ENCODE peak calls at places on chromosome 5, in ten cellular contexts. N is OCI-LY7; X is HL-60; P is GM12865; L is keratinocyte; V is CD4-positive, alpha-beta T cell; H is stomach; M is lower lobe of right lung; K is type B pancreatic cell; U is fibroblast of the aortic adventitia. D is an unnamed sample.

GRCh38 chr5:10690460-10690859 is 70.6 kb downstream of the DAP start:
- DNase-seq in V (no peak), K (no peak), L (no peak), U (no peak), P (no peak), X (no peak), H (no peak), M (no peak), N (no peak), D (no peak)

GRCh38 chr5:99285606-99286005 is 356.8 kb upstream of the CHD1 start:
- DNase-seq in U (no peak), M (no peak), V (no peak), P (no peak), H (peak; percentile 59), X (no peak), L (no peak), K (no peak), N (no peak), D (no peak)

GRCh38 chr5:118076490-118076889 is 911.9 kb downstream of the DTWD2 start:
- DNase-seq in L (no peak), M (no peak), H (no peak), U (no peak), P (no peak), X (no peak), N (no peak), K (no peak), V (no peak), D (no peak)

GRCh38 chr5:103414598-103414997 is 148.0 kb downstream of the NUDT12 start:
- DNase-seq in U (no peak), P (no peak), H (no peak), K (no peak), N (no peak), X (no peak), L (no peak), V (no peak), M (no peak), D (no peak)

GRCh38 chr5:79771387-79771786 is 81.8 kb downstream of the CMYA5 start:
- DNase-seq in X (no peak), L (no peak), P (no peak), V (no peak), H (no peak), U (peak; percentile 21), K (no peak), N (no peak), M (no peak), D (no peak)

GRCh38 chr5:94181940-94182339 is 436.5 kb downstream of the KIAA0825 start:
- DNase-seq in M (no peak), N (peak; percentile 6), K (no peak), V (no peak), X (no peak), U (no peak), L (no peak), H (no peak), P (peak; percentile 15), D (peak; percentile 22)

GRCh38 chr5:42756630-42757601 is at the start of gene CCDC152:
- DNase-seq in K (no peak), U (peak; percentile 39), P (peak; percentile 56), N (no peak), H (peak; percentile 20), V (peak; percentile 62), M (no peak), L (no peak), X (no peak), D (peak; percentile 58)

GRCh38 chr5:148844433-148845279 is 18.2 kb downstream of the ADRB2 start:
- DNase-seq in U (no peak), H (no peak), K (no peak), P (no peak), M (no peak), L (no peak), X (no peak), V (no peak), N (no peak), D (no peak)

GRCh38 chr5:112331892-112332291 is 87.2 kb downstream of the EPB41L4A start:
- DNase-seq in H (no peak), K (no peak), X (no peak), U (no peak), V (no peak), P (no peak), N (no peak), M (no peak), L (no peak), D (peak; percentile 9)

GRCh38 chr5:61808091-61808490 is 476.0 kb downstream of the ZSWIM6 start:
- DNase-seq in L (no peak), M (no peak), V (no peak), X (no peak), U (no peak), K (no peak), N (no peak), P (no peak), H (peak; percentile 30), D (no peak)

GRCh38 chr5:89399553-89399952 is 516.6 kb upstream of the MEF2C start:
- DNase-seq in P (peak; percentile 15), N (no peak), L (no peak), U (peak; percentile 52), K (no peak), X (no peak), H (no peak), V (no peak), M (no peak), D (no peak)

GRCh38 chr5:65102826-65103673 is 334.3 kb downstream of the CWC27 start:
- DNase-seq in N (peak; percentile 82), U (peak; percentile 30), V (peak; percentile 59), K (no peak), M (peak; percentile 82), X (no peak), H (peak; percentile 56), L (no peak), P (peak; percentile 81), D (peak; percentile 21)
- TF ChIP-seq CTCF in N (peak; percentile 74), U (peak; percentile 8), V (peak; percentile 17), K (no peak), M (peak; percentile 41), X (no peak), H (peak; percentile 13), L (no peak), P (peak; percentile 17), D (no peak)

GRCh38 chr5:76256116-76256889 is 146.8 kb upstream of the IQGAP2 start:
- DNase-seq in K (no peak), P (peak; percentile 80), M (no peak), U (peak; percentile 72), H (peak; percentile 54), X (peak; percentile 16), V (peak; percentile 43), N (peak; percentile 74), L (peak; percentile 19), D (peak; percentile 85)
- TF ChIP-seq CTCF in K (peak; percentile 83), P (peak; percentile 76), M (peak; percentile 63), U (peak; percentile 58), H (peak; percentile 25), X (peak; percentile 22), V (peak; percentile 78), N (peak; percentile 85), L (peak; percentile 78), D (peak; percentile 80)

DNA sequence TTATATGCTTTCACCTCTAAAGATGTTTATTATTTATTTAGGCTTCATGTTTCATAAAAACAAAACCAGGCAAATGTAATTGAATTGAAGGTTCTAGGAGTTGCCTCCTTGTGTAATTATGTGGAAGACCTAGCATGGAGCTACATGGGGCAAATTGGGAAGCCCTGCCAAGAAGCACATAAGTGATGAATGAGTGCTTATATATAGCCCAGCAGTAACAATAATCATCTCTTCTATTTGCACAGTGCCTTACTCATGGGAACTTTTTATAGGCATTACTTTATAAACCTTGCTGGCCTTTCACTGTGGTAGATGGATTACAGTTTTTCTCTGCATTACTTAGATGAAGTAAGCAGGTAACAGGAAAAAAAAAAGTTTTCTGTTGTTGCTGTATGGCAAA is 40.0 kb upstream of the GRAMD2B start:
- DNase-seq in U (peak; percentile 47), X (no peak), N (no peak), P (no peak), M (no peak), K (no peak), L (no peak), V (no peak), H (no peak), D (no peak)
- TF ChIP-seq CTCF in U (no peak), X (no peak), N (no peak), P (no peak), M (no peak), K (no peak), L (no peak), V (no peak), H (no peak), D (no peak)

DNA sequence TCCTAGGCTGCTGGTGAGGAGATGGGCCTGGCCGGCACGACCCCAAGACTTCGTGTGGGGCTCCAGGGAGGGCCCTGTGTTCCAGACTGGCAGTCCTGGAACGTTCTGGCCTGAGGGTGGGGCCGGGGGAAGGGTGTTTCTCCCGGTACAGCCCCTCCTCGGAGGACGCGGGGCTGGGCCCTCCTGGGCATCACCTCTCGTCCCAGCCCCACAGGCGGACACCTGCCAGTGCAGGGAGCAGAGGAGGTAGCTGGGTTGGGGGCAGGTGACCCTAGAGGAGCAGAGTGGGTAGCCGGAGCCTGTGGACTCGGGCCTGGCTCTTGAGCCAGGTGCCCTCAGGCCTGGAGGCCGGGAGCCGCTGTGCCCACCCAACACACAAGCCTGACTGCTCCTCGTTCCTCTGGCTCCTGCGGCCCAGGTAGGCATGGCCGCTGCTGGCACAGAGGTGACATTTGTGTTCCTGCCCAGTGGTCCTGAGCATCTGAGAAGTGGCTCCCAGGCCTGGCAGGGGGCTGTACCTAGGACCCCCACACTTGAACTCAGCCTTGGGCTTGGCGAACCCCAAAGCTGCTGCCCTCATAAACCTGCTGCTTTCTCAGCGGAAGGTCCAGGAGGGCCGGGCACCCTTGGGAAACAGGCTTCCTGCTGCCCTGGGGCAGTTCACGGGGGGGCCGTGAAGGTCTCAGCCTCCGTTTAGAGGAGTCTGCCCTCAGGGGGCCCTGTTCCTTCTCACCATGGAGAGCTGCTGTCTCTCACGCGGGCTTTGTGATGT is 817 bp downstream of the SLC6A19 start:
- DNase-seq in X (no peak), K (no peak), P (no peak), U (no peak), M (peak; percentile 28), N (no peak), L (no peak), V (no peak), H (no peak), D (no peak)
- TF ChIP-seq CTCF in X (no peak), K (no peak), P (no peak), U (no peak), M (no peak), N (no peak), L (no peak), V (no peak), H (no peak), D (no peak)

DNA sequence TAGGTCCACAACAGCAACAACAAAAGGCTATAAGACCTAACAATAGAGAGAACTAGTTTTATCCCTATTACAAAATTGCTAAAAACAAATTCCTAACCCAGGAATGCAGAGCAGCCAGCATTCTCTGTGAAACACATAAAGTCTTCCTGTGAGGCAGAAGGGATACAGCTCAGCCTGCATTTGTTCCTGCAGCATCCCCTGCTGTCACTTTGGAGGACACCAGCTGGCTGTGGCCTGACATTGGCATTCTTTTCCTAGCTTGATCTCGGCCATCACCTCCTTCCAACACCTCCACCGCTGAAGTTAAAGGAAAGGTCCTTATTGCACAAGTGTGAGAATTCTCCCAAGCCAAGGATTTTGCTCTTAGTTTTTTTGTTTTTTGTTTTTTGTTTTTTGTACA is 186.1 kb downstream of the SNCAIP start:
- DNase-seq in L (no peak), X (no peak), K (no peak), V (no peak), H (no peak), M (no peak), P (no peak), N (no peak), U (no peak), D (peak; percentile 63)
- TF ChIP-seq CTCF in L (no peak), X (no peak), K (peak; percentile 61), V (no peak), H (no peak), M (no peak), P (peak; percentile 32), N (no peak), U (peak; percentile 13), D (peak; percentile 52)